ENCODE peak calls at places on chromosome 5, in five cellular contexts. D, Y, I, Z and E are unnamed samples.

GRCh38 chr5:35041251-35041650 is 6.5 kb downstream of the AGXT2 start:
- DNase-seq in D (no peak), Z (no peak), Y (no peak), I (peak; percentile 14), E (no peak)

GRCh38 chr5:55104966-55105701 is 2.7 kb downstream of the GZMA start:
- DNase-seq in Z (no peak), I (no peak), Y (no peak), D (no peak), E (no peak)

GRCh38 chr5:119532637-119533036 is 80.3 kb downstream of the HSD17B4 start:
- DNase-seq in Y (no peak), I (no peak), Z (no peak), D (no peak), E (no peak)

GRCh38 chr5:133205649-133206048 is 153.8 kb downstream of the HSPA4 start:
- DNase-seq in I (peak; percentile 67), Y (no peak), D (no peak), Z (no peak), E (no peak)

GRCh38 chr5:156361451-156362109 is 34.6 kb downstream of the SGCD start:
- DNase-seq in Z (no peak), Y (no peak), I (peak; percentile 66), D (no peak), E (no peak)

GRCh38 chr5:41335596-41335995 is 122.3 kb upstream of the C6 start:
- DNase-seq in I (no peak), D (no peak), Z (no peak), Y (no peak), E (no peak)

GRCh38 chr5:115575167-115576070 is 26.9 kb downstream of the TICAM2 start:
- DNase-seq in D (no peak), I (peak; percentile 57), Z (no peak), Y (no peak), E (peak; percentile 44)

GRCh38 chr5:88815048-88815789 is 67.8 kb downstream of the MEF2C start:
- DNase-seq in I (no peak), Z (no peak), Y (no peak), D (no peak), E (no peak)

GRCh38 chr5:148910686-148911361 is 84.4 kb downstream of the ADRB2 start:
- DNase-seq in Z (no peak), I (peak; percentile 90), D (no peak), Y (no peak), E (peak; percentile 91)

GRCh38 chr5:142826741-142827492 is 56.7 kb downstream of the ARHGAP26 start:
- DNase-seq in Y (no peak), I (peak; percentile 59), Z (no peak), D (no peak), E (peak; percentile 82)

GRCh38 chr5:51386916-51387853 is 3.9 kb downstream of the ISL1 start:
- DNase-seq in Y (peak; percentile 23), I (no peak), Z (peak; percentile 67), D (no peak), E (no peak)

GRCh38 chr5:59130441-59130840 is 547.6 kb downstream of the RAB3C start:
- DNase-seq in Z (no peak), I (peak; percentile 89), D (no peak), Y (no peak), E (peak; percentile 56)

GRCh38 chr5:149040421-149040820 is 22.4 kb downstream of the SH3TC2 start:
- DNase-seq in Z (no peak), I (no peak), Y (no peak), D (no peak), E (no peak)

GRCh38 chr5:168827636-168828035 is 248.5 kb upstream of the PANK3 start:
- DNase-seq in D (no peak), I (no peak), Y (no peak), Z (no peak), E (no peak)

GRCh38 chr5:61466017-61466416 is 134.0 kb downstream of the ZSWIM6 start:
- DNase-seq in Z (no peak), I (no peak), Y (no peak), D (no peak), E (no peak)

GRCh38 chr5:93532370-93532769 is 48.6 kb downstream of the NR2F1-AS1 start:
- DNase-seq in Z (no peak), D (no peak), Y (no peak), I (peak; percentile 99), E (peak; percentile 23)

GRCh38 chr5:13567819-13568218 is 376.7 kb downstream of the DNAH5 start:
- DNase-seq in Y (no peak), I (no peak), D (no peak), Z (no peak), E (peak; percentile 96)

GRCh38 chr5:103373576-103374472 is 115.3 kb downstream of the MACIR start:
- DNase-seq in Z (no peak), D (no peak), I (no peak), Y (no peak), E (no peak)

GRCh38 chr5:96017951-96018350 is 56.3 kb upstream of the ELL2 start:
- DNase-seq in Y (no peak), D (no peak), Z (no peak), I (peak; percentile 95), E (no peak)

GRCh38 chr5:57650360-57651069 is 167.9 kb upstream of the ACTBL2 start:
- DNase-seq in D (peak; percentile 70), I (peak; percentile 58), Y (no peak), Z (peak; percentile 82), E (peak; percentile 74)

GRCh38 chr5:102691434-102691833 is 63.7 kb upstream of the PAM start:
- DNase-seq in I (peak; percentile 24), Z (no peak), Y (no peak), D (peak; percentile 16), E (no peak)

GRCh38 chr5:57833489-57833888 is 350.9 kb upstream of the ACTBL2 start:
- DNase-seq in D (no peak), I (no peak), Y (no peak), Z (no peak), E (no peak)

GRCh38 chr5:172607213-172607793 is 33.8 kb upstream of the NEURL1B start:
- DNase-seq in D (no peak), I (peak; percentile 26), Z (peak; percentile 3), Y (no peak), E (peak; percentile 8)

GRCh38 chr5:150618188-150618587 is 22.3 kb upstream of the SYNPO start:
- DNase-seq in Y (no peak), Z (no peak), D (no peak), I (no peak), E (no peak)

GRCh38 chr5:98170994-98171393 is 602.5 kb upstream of the RGMB start:
- DNase-seq in D (no peak), Y (no peak), I (no peak), Z (no peak), E (no peak)

GRCh38 chr5:60395712-60396329 is 304.1 kb downstream of the DEPDC1B start:
- DNase-seq in D (no peak), I (no peak), Y (no peak), Z (peak; percentile 52), E (no peak)

GRCh38 chr5:113219695-113220094 is 215.1 kb downstream of the TSSK1B start:
- DNase-seq in Y (no peak), D (no peak), I (no peak), Z (no peak), E (no peak)

DNA sequence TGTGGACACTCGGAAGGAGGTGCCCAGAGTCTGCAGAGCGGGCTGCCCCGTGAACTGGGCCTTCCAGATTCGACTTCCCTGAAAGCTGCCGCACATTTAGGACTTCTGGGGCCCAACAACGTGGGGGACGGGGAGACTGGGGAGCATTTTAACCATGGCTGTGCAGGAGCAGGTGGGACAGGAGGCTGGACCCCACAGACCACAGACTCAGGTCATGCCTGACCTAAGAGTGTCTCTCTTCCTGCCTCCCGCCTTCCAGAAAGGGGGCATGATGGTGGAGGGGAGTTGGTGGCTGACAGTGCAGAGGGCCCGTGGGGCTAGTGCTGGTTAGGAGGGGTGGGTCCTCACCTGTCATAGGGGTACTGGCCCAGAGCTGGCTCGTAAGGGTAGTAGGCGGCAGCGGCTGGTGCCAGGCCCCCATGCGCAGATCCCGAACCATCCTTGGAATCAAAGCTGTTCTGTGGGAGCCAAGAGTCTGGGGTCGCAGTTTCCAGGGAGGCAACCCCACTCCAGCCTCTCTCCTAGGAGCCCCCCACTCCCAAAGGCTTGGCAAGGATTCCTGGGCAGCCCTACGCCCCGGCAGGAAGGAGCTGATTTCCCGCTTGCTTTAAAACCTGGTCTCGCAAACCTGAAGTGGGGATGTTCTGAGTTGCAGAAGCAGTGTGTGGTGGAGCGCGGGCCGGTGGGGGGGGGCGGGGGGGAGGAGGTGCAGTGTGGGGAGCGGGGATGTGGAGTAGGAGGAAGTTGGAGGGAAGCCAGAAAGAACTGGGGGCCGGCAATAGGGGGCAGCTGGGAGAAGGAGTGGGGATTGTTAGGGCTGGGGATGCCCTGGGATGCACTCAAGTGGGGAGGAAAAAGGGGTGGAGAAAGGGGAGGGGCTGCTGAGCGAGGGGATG is 2.1 kb downstream of the IRX4 start:
- DNase-seq in D (no peak), Z (no peak), Y (no peak), I (no peak), E (no peak)
- H3K9me3 ChIP-seq in D (no peaks in the 10 kb centered on the region), Z (no peaks in the 10 kb centered on the region), Y (peaks cover 2% of the 10 kb centered on the region), I (no peaks in the 10 kb centered on the region), E (no peaks in the 10 kb centered on the region)

GRCh38 chr5:141384471-141385267 is 2.1 kb downstream of the PCDHGA7 start:
- DNase-seq in Y (no peak), D (no peak), I (no peak), Z (no peak), E (no peak)

GRCh38 chr5:141393267-141393666 is 834 bp downstream of the PCDHGA8 start:
- DNase-seq in D (no peak), I (no peak), Y (no peak), Z (no peak), E (no peak)

GRCh38 chr5:141389153-141390042 is 1.9 kb downstream of the PCDHGB4 start:
- DNase-seq in I (no peak), Y (no peak), D (no peak), Z (no peak), E (no peak)

GRCh38 chr5:141392429-141393198 is at the start of gene PCDHGA8:
- DNase-seq in Z (no peak), I (peak; percentile 31), D (no peak), Y (no peak), E (no peak)

DNA sequence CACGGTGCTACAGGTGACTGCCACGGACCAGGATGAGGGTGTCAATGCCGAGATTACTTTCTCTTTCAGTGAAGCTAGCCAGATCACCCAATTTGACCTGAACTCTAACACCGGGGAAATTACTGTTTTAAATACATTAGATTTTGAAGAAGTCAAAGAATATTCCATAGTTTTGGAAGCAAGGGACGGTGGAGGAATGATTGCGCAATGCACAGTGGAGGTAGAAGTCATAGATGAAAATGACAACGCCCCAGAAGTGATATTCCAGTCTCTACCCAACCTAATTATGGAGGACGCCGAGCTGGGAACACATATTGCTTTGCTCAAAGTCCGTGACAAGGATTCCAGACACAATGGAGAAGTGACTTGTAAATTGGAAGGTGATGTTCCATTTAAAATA is 1.2 kb downstream of the PCDHGB4 start:
- DNase-seq in Y (no peak), I (no peak), Z (no peak), D (no peak), E (no peak)
- H3K4me2 ChIP-seq in Y (no peak overlapping the region), I (no peak overlapping the region), Z (no peak overlapping the region), D (no peak overlapping the region), E (no peak overlapping the region)

GRCh38 chr5:73939535-73939934 is 313.5 kb downstream of the ARHGEF28 start:
- DNase-seq in Y (no peak), I (no peak), Z (no peak), D (no peak), E (no peak)
- H3K9ac ChIP-seq in Y (no peak overlapping the region), I (no peak overlapping the region), Z (no peak overlapping the region), D (no peak overlapping the region), E (no peak overlapping the region)

DNA sequence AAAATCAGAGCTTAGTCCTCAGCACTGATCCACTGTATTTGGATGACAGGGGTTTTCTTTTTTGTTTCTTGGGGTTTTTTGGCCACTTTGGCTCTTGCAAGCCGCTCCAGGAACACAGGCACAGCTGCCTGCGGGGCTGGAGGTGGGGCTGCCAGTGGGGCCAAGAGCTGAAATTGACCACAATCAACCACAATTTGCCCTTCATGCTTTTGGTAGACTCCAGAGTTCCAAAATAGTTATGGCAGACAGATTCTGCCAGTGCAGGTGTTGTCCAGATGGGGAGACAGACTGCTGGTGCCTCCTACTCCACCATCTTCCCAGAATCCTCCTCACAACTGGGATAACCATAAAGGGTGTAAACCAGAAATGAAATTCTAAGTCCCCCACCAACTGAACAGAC is 36.5 kb downstream of the PLEKHG4B start:
- DNase-seq in Z (no peak), D (no peak), I (no peak), Y (no peak), E (no peak)
- H3K9me3 ChIP-seq in Z (peaks cover 5% of the 10 kb centered on the region), D (peaks cover 14% of the 10 kb centered on the region), I (no peaks in the 10 kb centered on the region), Y (peaks cover 8% of the 10 kb centered on the region), E (no peaks in the 10 kb centered on the region)